ENCODE peak calls at places on chromosomes 3 and 15, in nine cellular contexts. One of them, this sample, is unnamed.

GRCh38 chr15:86231864-86232801 is 152.5 kb downstream of the AGBL1 start:
- DNase-seq in foreskin keratinocyte: peak; percentile 13
- DNase-seq in A549: peak; percentile 25
- DNase-seq in uterus: peak; percentile 17
- DNase-seq in astrocyte of the cerebellum: no peak
- DNase-seq in neural crest cell: peak; percentile 41
- DNase-seq in endothelial cell: peak; percentile 47
- DNase-seq in GM10248: peak; percentile 39
- DNase-seq in AG10803: peak; percentile 26
- DNase-seq in this sample: no peak

GRCh38 chr3:47799733-47800132 is 3.2 kb upstream of the DHX30 start:
- DNase-seq in A549: no peak
- DNase-seq in GM10248: no peak
- DNase-seq in astrocyte of the cerebellum: no peak
- DNase-seq in AG10803: no peak
- DNase-seq in uterus: no peak
- DNase-seq in foreskin keratinocyte: no peak
- DNase-seq in neural crest cell: no peak
- DNase-seq in endothelial cell: peak; percentile 11
- DNase-seq in this sample: no peak

GRCh38 chr3:73786346-73786807 is 161.6 kb upstream of the PDZRN3 start:
- DNase-seq in endothelial cell: no peak
- DNase-seq in A549: no peak
- DNase-seq in foreskin keratinocyte: peak; percentile 90
- DNase-seq in astrocyte of the cerebellum: peak; percentile 72
- DNase-seq in AG10803: peak; percentile 94
- DNase-seq in neural crest cell: no peak
- DNase-seq in GM10248: no peak
- DNase-seq in uterus: peak; percentile 51
- DNase-seq in this sample: peak; percentile 73

GRCh38 chr3:77835916-77836315 is 796.0 kb downstream of the ROBO2 start:
- DNase-seq in uterus: no peak
- DNase-seq in AG10803: peak; percentile 4
- DNase-seq in astrocyte of the cerebellum: no peak
- DNase-seq in foreskin keratinocyte: no peak
- DNase-seq in A549: no peak
- DNase-seq in GM10248: no peak
- DNase-seq in endothelial cell: no peak
- DNase-seq in neural crest cell: no peak
- DNase-seq in this sample: no peak

GRCh38 chr15:55017636-55018035 is 179.1 kb downstream of the RSL24D1 start:
- DNase-seq in AG10803: no peak
- DNase-seq in endothelial cell: no peak
- DNase-seq in A549: no peak
- DNase-seq in foreskin keratinocyte: no peak
- DNase-seq in GM10248: no peak
- DNase-seq in neural crest cell: no peak
- DNase-seq in uterus: no peak
- DNase-seq in astrocyte of the cerebellum: no peak
- DNase-seq in this sample: no peak

GRCh38 chr3:133892546-133893231 is 3.0 kb downstream of the RAB6B start:
- DNase-seq in AG10803: no peak
- DNase-seq in neural crest cell: no peak
- DNase-seq in astrocyte of the cerebellum: no peak
- DNase-seq in A549: no peak
- DNase-seq in GM10248: no peak
- DNase-seq in endothelial cell: no peak
- DNase-seq in foreskin keratinocyte: no peak
- DNase-seq in uterus: no peak
- DNase-seq in this sample: no peak

GRCh38 chr3:111547645-111548044 is 5.6 kb downstream of the CD96 start:
- DNase-seq in uterus: no peak
- DNase-seq in endothelial cell: no peak
- DNase-seq in A549: no peak
- DNase-seq in GM10248: peak; percentile 18
- DNase-seq in AG10803: no peak
- DNase-seq in astrocyte of the cerebellum: no peak
- DNase-seq in foreskin keratinocyte: no peak
- DNase-seq in neural crest cell: no peak
- DNase-seq in this sample: no peak

GRCh38 chr3:22947741-22948140 is 255.4 kb upstream of the UBE2E2 start:
- DNase-seq in GM10248: no peak
- DNase-seq in uterus: no peak
- DNase-seq in endothelial cell: no peak
- DNase-seq in foreskin keratinocyte: no peak
- DNase-seq in AG10803: no peak
- DNase-seq in A549: no peak
- DNase-seq in neural crest cell: no peak
- DNase-seq in astrocyte of the cerebellum: no peak
- DNase-seq in this sample: no peak

GRCh38 chr3:126107960-126108688 is 24.2 kb upstream of the SLC41A3 start:
- DNase-seq in AG10803: no peak
- DNase-seq in A549: no peak
- DNase-seq in astrocyte of the cerebellum: no peak
- DNase-seq in neural crest cell: no peak
- DNase-seq in endothelial cell: no peak
- DNase-seq in GM10248: no peak
- DNase-seq in uterus: no peak
- DNase-seq in foreskin keratinocyte: no peak
- DNase-seq in this sample: no peak

GRCh38 chr15:32030795-32031194 is 480 bp downstream of the CHRNA7 start:
- DNase-seq in neural crest cell: peak; percentile 18
- DNase-seq in uterus: no peak
- DNase-seq in GM10248: peak; percentile 15
- DNase-seq in AG10803: no peak
- DNase-seq in foreskin keratinocyte: no peak
- DNase-seq in A549: no peak
- DNase-seq in astrocyte of the cerebellum: no peak
- DNase-seq in endothelial cell: no peak
- DNase-seq in this sample: no peak

GRCh38 chr3:74074700-74075099 is 450.0 kb upstream of the PDZRN3 start:
- DNase-seq in neural crest cell: no peak
- DNase-seq in foreskin keratinocyte: no peak
- DNase-seq in uterus: no peak
- DNase-seq in A549: no peak
- DNase-seq in endothelial cell: no peak
- DNase-seq in AG10803: no peak
- DNase-seq in astrocyte of the cerebellum: no peak
- DNase-seq in GM10248: no peak
- DNase-seq in this sample: no peak

GRCh38 chr3:176274161-176274560 is 923.1 kb downstream of the TBL1XR1 start:
- DNase-seq in foreskin keratinocyte: peak; percentile 12
- DNase-seq in AG10803: no peak
- DNase-seq in astrocyte of the cerebellum: no peak
- DNase-seq in neural crest cell: no peak
- DNase-seq in uterus: no peak
- DNase-seq in GM10248: no peak
- DNase-seq in A549: no peak
- DNase-seq in endothelial cell: no peak
- DNase-seq in this sample: no peak

GRCh38 chr3:46098319-46098761 is 71.1 kb upstream of the XCR1 start:
- DNase-seq in uterus: peak; percentile 59
- DNase-seq in neural crest cell: no peak
- DNase-seq in foreskin keratinocyte: no peak
- DNase-seq in A549: no peak
- DNase-seq in endothelial cell: no peak
- DNase-seq in GM10248: peak; percentile 60
- DNase-seq in astrocyte of the cerebellum: peak; percentile 15
- DNase-seq in AG10803: peak; percentile 80
- DNase-seq in this sample: no peak

GRCh38 chr3:12986521-12986920 is 86.7 kb downstream of the IQSEC1 start:
- DNase-seq in astrocyte of the cerebellum: no peak
- DNase-seq in foreskin keratinocyte: no peak
- DNase-seq in A549: no peak
- DNase-seq in neural crest cell: no peak
- DNase-seq in endothelial cell: no peak
- DNase-seq in AG10803: no peak
- DNase-seq in GM10248: no peak
- DNase-seq in uterus: no peak
- DNase-seq in this sample: no peak

GRCh38 chr3:135539351-135539750 is 426.2 kb upstream of the PPP2R3A start:
- DNase-seq in endothelial cell: peak; percentile 7
- DNase-seq in uterus: no peak
- DNase-seq in GM10248: no peak
- DNase-seq in A549: no peak
- DNase-seq in foreskin keratinocyte: no peak
- DNase-seq in neural crest cell: no peak
- DNase-seq in astrocyte of the cerebellum: no peak
- DNase-seq in AG10803: no peak
- DNase-seq in this sample: no peak

GRCh38 chr15:78796510-78796909 is 14.8 kb downstream of the ADAMTS7 start:
- DNase-seq in foreskin keratinocyte: no peak
- DNase-seq in uterus: no peak
- DNase-seq in AG10803: no peak
- DNase-seq in endothelial cell: no peak
- DNase-seq in A549: no peak
- DNase-seq in astrocyte of the cerebellum: no peak
- DNase-seq in neural crest cell: no peak
- DNase-seq in GM10248: no peak
- DNase-seq in this sample: no peak

DNA sequence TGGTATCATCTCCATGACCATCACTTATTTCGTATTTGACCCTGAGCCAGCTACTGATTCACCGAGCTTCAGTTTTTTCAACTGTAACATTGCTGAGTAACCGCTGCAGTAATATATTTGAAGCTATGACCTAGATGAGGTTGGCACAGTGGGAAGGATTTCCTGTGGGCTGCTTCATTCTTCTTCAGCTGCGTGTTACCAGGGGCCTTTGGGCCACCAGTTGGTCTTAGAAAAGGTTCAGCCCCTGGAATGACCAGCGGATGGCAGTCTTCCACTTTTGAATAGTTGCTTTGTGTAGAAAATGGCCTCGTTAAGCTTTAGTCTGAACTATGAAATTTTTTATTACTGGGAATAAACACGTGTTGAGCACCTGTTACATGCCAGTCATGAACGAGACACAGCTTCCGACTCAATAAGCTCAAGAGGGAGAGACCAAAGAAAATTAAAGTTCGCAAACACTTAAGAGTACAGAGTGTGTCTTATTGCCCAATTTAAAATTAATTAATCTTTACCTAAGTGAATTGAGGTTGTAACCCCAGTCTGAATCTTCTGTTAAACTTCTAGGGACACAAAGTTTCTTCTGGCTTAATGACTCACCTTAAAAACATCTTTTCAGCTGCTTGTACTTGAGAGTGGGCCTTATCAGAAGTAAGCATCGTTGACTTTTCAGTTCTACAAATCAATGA is 57.6 kb upstream of the NR2E3 start:
- DNase-seq in AG10803: peak; percentile 88
- DNase-seq in A549: peak; percentile 93
- DNase-seq in foreskin keratinocyte: no peak
- DNase-seq in GM10248: peak; percentile 44
- DNase-seq in astrocyte of the cerebellum: peak; percentile 99
- DNase-seq in endothelial cell: peak; percentile 44
- DNase-seq in neural crest cell: peak; percentile 13
- DNase-seq in uterus: no peak
- DNase-seq in this sample: peak; percentile 46
- TF ChIP-seq CTCF in AG10803: peak; percentile 54
- TF ChIP-seq CTCF in A549: peak; percentile 91
- TF ChIP-seq CTCF in foreskin keratinocyte: peak; percentile 42
- TF ChIP-seq CTCF in GM10248: peak; percentile 44
- TF ChIP-seq CTCF in astrocyte of the cerebellum: peak; percentile 82
- TF ChIP-seq CTCF in endothelial cell: peak; percentile 41
- TF ChIP-seq CTCF in neural crest cell: peak; percentile 49
- TF ChIP-seq CTCF in uterus: no peak
- TF ChIP-seq CTCF in this sample: peak; percentile 47

GRCh38 chr3:128060473-128061381 is 8.5 kb downstream of the SEC61A1 start:
- DNase-seq in GM10248: no peak
- DNase-seq in endothelial cell: no peak
- DNase-seq in neural crest cell: no peak
- DNase-seq in foreskin keratinocyte: peak; percentile 96
- DNase-seq in A549: no peak
- DNase-seq in uterus: no peak
- DNase-seq in AG10803: peak; percentile 98
- DNase-seq in astrocyte of the cerebellum: peak; percentile 77
- DNase-seq in this sample: peak; percentile 95
- TF ChIP-seq CTCF in GM10248: no peak
- TF ChIP-seq CTCF in endothelial cell: no peak
- TF ChIP-seq CTCF in neural crest cell: no peak
- TF ChIP-seq CTCF in foreskin keratinocyte: no peak
- TF ChIP-seq CTCF in A549: no peak
- TF ChIP-seq CTCF in uterus: no peak
- TF ChIP-seq CTCF in AG10803: peak; percentile 33
- TF ChIP-seq CTCF in astrocyte of the cerebellum: peak; percentile 37
- TF ChIP-seq CTCF in this sample: peak; percentile 44

GRCh38 chr3:188351648-188352047 is 197.7 kb downstream of the LPP start:
- DNase-seq in astrocyte of the cerebellum: no peak
- DNase-seq in foreskin keratinocyte: no peak
- DNase-seq in endothelial cell: no peak
- DNase-seq in A549: no peak
- DNase-seq in GM10248: no peak
- DNase-seq in AG10803: no peak
- DNase-seq in neural crest cell: no peak
- DNase-seq in uterus: no peak
- DNase-seq in this sample: no peak

GRCh38 chr3:188348445-188349244 is 194.7 kb downstream of the LPP start:
- DNase-seq in GM10248: no peak
- DNase-seq in AG10803: peak; percentile 96
- DNase-seq in astrocyte of the cerebellum: peak; percentile 93
- DNase-seq in A549: peak; percentile 13
- DNase-seq in foreskin keratinocyte: peak; percentile 92
- DNase-seq in endothelial cell: no peak
- DNase-seq in uterus: peak; percentile 64
- DNase-seq in neural crest cell: no peak
- DNase-seq in this sample: peak; percentile 45

GRCh38 chr3:188350956-188351355 is 197.0 kb downstream of the LPP start:
- DNase-seq in endothelial cell: no peak
- DNase-seq in foreskin keratinocyte: no peak
- DNase-seq in astrocyte of the cerebellum: no peak
- DNase-seq in neural crest cell: no peak
- DNase-seq in A549: no peak
- DNase-seq in uterus: no peak
- DNase-seq in AG10803: no peak
- DNase-seq in GM10248: no peak
- DNase-seq in this sample: no peak

GRCh38 chr3:188349963-188350332 is 196.0 kb downstream of the LPP start:
- DNase-seq in GM10248: no peak
- DNase-seq in endothelial cell: no peak
- DNase-seq in AG10803: peak; percentile 13
- DNase-seq in astrocyte of the cerebellum: no peak
- DNase-seq in foreskin keratinocyte: no peak
- DNase-seq in A549: no peak
- DNase-seq in uterus: no peak
- DNase-seq in neural crest cell: no peak
- DNase-seq in this sample: no peak

GRCh38 chr3:188349276-188349962 is 195.5 kb downstream of the LPP start:
- DNase-seq in A549: no peak
- DNase-seq in neural crest cell: no peak
- DNase-seq in foreskin keratinocyte: peak; percentile 18
- DNase-seq in endothelial cell: no peak
- DNase-seq in GM10248: no peak
- DNase-seq in AG10803: peak; percentile 42
- DNase-seq in uterus: no peak
- DNase-seq in astrocyte of the cerebellum: no peak
- DNase-seq in this sample: no peak
- TF ChIP-seq CTCF in A549: no peak
- TF ChIP-seq CTCF in neural crest cell: no peak
- TF ChIP-seq CTCF in foreskin keratinocyte: peak; percentile 18
- TF ChIP-seq CTCF in endothelial cell: no peak
- TF ChIP-seq CTCF in GM10248: no peak
- TF ChIP-seq CTCF in AG10803: no peak
- TF ChIP-seq CTCF in uterus: no peak
- TF ChIP-seq CTCF in astrocyte of the cerebellum: peak; percentile 15
- TF ChIP-seq CTCF in this sample: no peak

GRCh38 chr15:33309602-33310276 is 1.0 kb upstream of the RYR3 start:
- DNase-seq in endothelial cell: peak; percentile 49
- DNase-seq in GM10248: peak; percentile 40
- DNase-seq in A549: no peak
- DNase-seq in neural crest cell: no peak
- DNase-seq in AG10803: no peak
- DNase-seq in astrocyte of the cerebellum: no peak
- DNase-seq in foreskin keratinocyte: no peak
- DNase-seq in uterus: peak; percentile 53
- DNase-seq in this sample: no peak
- TF ChIP-seq CTCF in endothelial cell: no peak
- TF ChIP-seq CTCF in GM10248: no peak
- TF ChIP-seq CTCF in A549: peak; percentile 14
- TF ChIP-seq CTCF in neural crest cell: no peak
- TF ChIP-seq CTCF in AG10803: peak; percentile 31
- TF ChIP-seq CTCF in astrocyte of the cerebellum: peak; percentile 38
- TF ChIP-seq CTCF in foreskin keratinocyte: peak; percentile 57
- TF ChIP-seq CTCF in uterus: peak; percentile 54
- TF ChIP-seq CTCF in this sample: no peak